ENCODE peak calls at places on chromosomes 11 and 22, in five cellular contexts. L is IMR-90, K is mesenchymal stem cell, Y is mesendoderm, X is H9. E is an unnamed sample.
A peak's percentile ranks its signal among the peaks of the same experiment; 100 is the strongest.

GRCh38 chr22:42022162-42022847 is 23.7 kb downstream of the WBP2NL start:
- DNase-seq in L (no peak), K (no peak), Y (no peak), X (no peak), E (no peak)

GRCh38 chr11:93476796-93477195 is 66.4 kb downstream of the SMCO4 start:
- DNase-seq in L (peak; percentile 91), K (peak; percentile 68), Y (no peak), X (no peak), E (no peak)

GRCh38 chr11:128302425-128303186 is 284.8 kb downstream of the ETS1 start:
- DNase-seq in L (no peak), K (no peak), Y (peak; percentile 16), X (no peak), E (no peak)

GRCh38 chr11:115469361-115469760 is 34.9 kb downstream of the CADM1 start:
- DNase-seq in L (no peak), K (no peak), Y (no peak), X (no peak), E (no peak)

GRCh38 chr11:29260939-29261705 is 755.7 kb downstream of the KCNA4 start:
- DNase-seq in L (peak; percentile 86), K (peak; percentile 47), Y (peak; percentile 60), X (no peak), E (no peak)

GRCh38 chr11:73244589-73245240 is 26.6 kb downstream of the P2RY2 start:
- DNase-seq in L (no peak), K (no peak), Y (no peak), X (peak; percentile 15), E (no peak)

GRCh38 chr11:8247312-8247711 is 16.4 kb downstream of the LMO1 start:
- DNase-seq in L (no peak), K (no peak), Y (no peak), X (peak; percentile 54), E (no peak)

GRCh38 chr11:110463153-110463552 is 33.4 kb downstream of the FDX1 start:
- DNase-seq in L (peak; percentile 66), K (peak; percentile 52), Y (peak; percentile 64), X (peak; percentile 58), E (peak; percentile 23)

GRCh38 chr22:27133951-27134664 is 476.7 kb downstream of the MIAT start:
- DNase-seq in L (peak; percentile 86), K (peak; percentile 91), Y (peak; percentile 27), X (no peak), E (no peak)

GRCh38 chr11:120168108-120168959 is 30.4 kb upstream of the TRIM29 start:
- DNase-seq in L (peak; percentile 37), K (no peak), Y (no peak), X (no peak), E (no peak)

GRCh38 chr22:40153186-40153585 is 24.5 kb upstream of the TNRC6B start:
- DNase-seq in L (no peak), K (no peak), Y (peak; percentile 21), X (no peak), E (no peak)
- H3K23ac ChIP-seq in L (no peak overlapping the region), K (no peak overlapping the region), Y (no peak overlapping the region), X (no peak overlapping the region), E (no peak overlapping the region)

DNA sequence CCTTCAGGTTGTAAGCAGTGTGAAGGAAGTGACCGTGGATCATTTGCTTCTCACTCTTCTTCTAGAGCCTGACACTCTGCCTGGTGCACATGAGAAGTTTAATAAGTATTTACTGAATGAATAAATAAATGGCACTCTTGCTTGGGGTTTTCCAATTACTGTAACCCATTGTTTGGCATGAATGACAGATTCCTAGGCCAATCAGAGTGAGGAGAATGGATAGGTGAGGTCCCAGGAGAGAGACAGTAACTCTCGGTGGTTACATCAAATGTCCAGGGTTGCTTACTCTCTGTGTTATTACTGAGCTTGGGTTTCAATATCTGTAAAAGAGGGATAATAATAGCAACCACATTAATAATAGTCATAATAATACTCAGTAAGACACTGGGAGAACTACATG is 204.2 kb upstream of the ISX start:
- DNase-seq in L (no peak), K (no peak), Y (no peak), X (no peak), E (no peak)
- H3K9ac ChIP-seq in L (no peak overlapping the region), K (no peak overlapping the region), Y (no peak overlapping the region), X (no peak overlapping the region), E (no peak overlapping the region)

DNA sequence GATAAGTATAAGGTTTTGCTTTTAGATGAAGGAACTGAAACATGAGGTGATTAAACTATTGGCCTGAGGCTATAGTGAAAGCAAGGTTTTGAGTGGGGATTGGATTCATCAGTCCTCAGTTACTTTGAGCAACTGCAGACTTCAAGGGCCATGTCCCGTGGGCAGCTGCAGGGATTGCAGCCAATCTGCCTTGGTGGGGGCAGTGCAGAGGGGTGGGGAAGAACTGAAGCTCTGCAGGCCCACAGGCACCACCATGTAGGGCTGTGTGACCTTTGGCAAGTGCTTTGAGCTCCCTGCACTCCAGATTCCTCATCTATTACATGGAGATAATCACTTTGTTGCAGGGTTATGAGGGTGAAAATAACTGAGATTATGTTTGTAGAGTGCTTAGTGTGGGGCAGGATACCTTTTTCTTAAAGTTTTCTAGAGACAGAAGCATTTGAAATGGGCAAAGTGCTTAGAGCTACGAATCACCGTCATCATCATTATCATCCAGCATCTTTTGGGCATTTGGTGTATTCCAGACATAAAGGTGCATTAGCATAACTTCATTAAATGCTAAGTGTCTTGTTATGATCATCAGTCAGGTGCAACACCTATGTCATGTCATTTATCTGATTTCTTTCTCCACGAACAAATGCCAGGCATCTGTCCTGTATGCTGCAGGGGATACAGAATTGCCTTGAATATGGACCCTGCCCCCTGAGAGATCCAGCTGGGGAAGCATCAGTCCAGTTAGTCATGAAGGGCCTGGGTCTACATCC is 72.1 kb upstream of the TENM4 start:
- DNase-seq in L (no peak), K (no peak), Y (no peak), X (no peak), E (no peak)
- H2BK15ac ChIP-seq in L (no peak overlapping the region), K (no peak overlapping the region), Y (no peak overlapping the region), X (no peak overlapping the region), E (no peak overlapping the region)

GRCh38 chr11:45210846-45211245 is 64.4 kb downstream of the PRDM11 start:
- DNase-seq in L (no peak), K (no peak), Y (no peak), X (no peak), E (no peak)
- H3K23ac ChIP-seq in L (no peak overlapping the region), K (no peak overlapping the region), Y (no peak overlapping the region), X (no peak overlapping the region), E (peak overlapping the region; percentile 31)